ENCODE peak calls at places on chromosomes 5 and 9, in four cellular contexts. One of them, this sample, is unnamed.

GRCh38 chr5:118548761-118549160 is 439.6 kb downstream of the DTWD2 start:
- DNase-seq in GM12878: no peak
- DNase-seq in CD8-positive, alpha-beta T cell: no peak
- DNase-seq in tibial artery: no peak
- DNase-seq in this sample: no peak

GRCh38 chr9:116504893-116505480 is 182.1 kb upstream of the TRIM32 start:
- DNase-seq in tibial artery: no peak
- DNase-seq in GM12878: peak
- DNase-seq in CD8-positive, alpha-beta T cell: no peak
- DNase-seq in this sample: no peak

GRCh38 chr5:164188733-164189148 is 683.3 kb downstream of the MAT2B start:
- DNase-seq in CD8-positive, alpha-beta T cell: no peak
- DNase-seq in tibial artery: no peak
- DNase-seq in GM12878: no peak
- DNase-seq in this sample: no peak

GRCh38 chr9:120928015-120928719 is 1.6 kb upstream of the TRAF1 start:
- DNase-seq in GM12878: no peak
- DNase-seq in CD8-positive, alpha-beta T cell: peak
- DNase-seq in tibial artery: peak
- DNase-seq in this sample: no peak

GRCh38 chr5:54580997-54581741 is 63.6 kb downstream of the SNX18 start:
- DNase-seq in tibial artery: no peak
- DNase-seq in GM12878: no peak
- DNase-seq in CD8-positive, alpha-beta T cell: no peak
- DNase-seq in this sample: no peak

GRCh38 chr5:38559427-38559826 is 3.0 kb upstream of the LIFR start:
- DNase-seq in GM12878: no peak
- DNase-seq in tibial artery: no peak
- DNase-seq in CD8-positive, alpha-beta T cell: no peak
- DNase-seq in this sample: no peak

GRCh38 chr5:2703615-2704014 is 47.9 kb downstream of the IRX2 start:
- DNase-seq in CD8-positive, alpha-beta T cell: no peak
- DNase-seq in tibial artery: no peak
- DNase-seq in GM12878: no peak
- DNase-seq in this sample: no peak

GRCh38 chr9:112822618-112823017 is 68.1 kb downstream of the SLC46A2 start:
- DNase-seq in tibial artery: no peak
- DNase-seq in GM12878: no peak
- DNase-seq in CD8-positive, alpha-beta T cell: no peak
- DNase-seq in this sample: no peak

GRCh38 chr9:77170991-77171699 is 6.2 kb upstream of the VPS13A start:
- DNase-seq in tibial artery: no peak
- DNase-seq in GM12878: no peak
- DNase-seq in CD8-positive, alpha-beta T cell: no peak
- DNase-seq in this sample: no peak

GRCh38 chr5:98735806-98736507 is 37.5 kb upstream of the RGMB start:
- DNase-seq in tibial artery: no peak
- DNase-seq in CD8-positive, alpha-beta T cell: no peak
- DNase-seq in GM12878: no peak
- DNase-seq in this sample: no peak

GRCh38 chr9:114312513-114312875 is 10.4 kb upstream of the ORM1 start:
- DNase-seq in tibial artery: peak
- DNase-seq in CD8-positive, alpha-beta T cell: no peak
- DNase-seq in GM12878: no peak
- DNase-seq in this sample: no peak

GRCh38 chr9:92489209-92489608 is 6.9 kb upstream of the ASPN start:
- DNase-seq in tibial artery: no peak
- DNase-seq in CD8-positive, alpha-beta T cell: no peak
- DNase-seq in GM12878: no peak
- DNase-seq in this sample: no peak

GRCh38 chr9:130191068-130191748 is 19.0 kb downstream of the NCS1 start:
- DNase-seq in tibial artery: no peak
- DNase-seq in GM12878: no peak
- DNase-seq in CD8-positive, alpha-beta T cell: no peak
- DNase-seq in this sample: no peak

GRCh38 chr9:14348241-14349140 is 34.5 kb upstream of the NFIB start:
- DNase-seq in GM12878: no peak
- DNase-seq in tibial artery: peak
- DNase-seq in CD8-positive, alpha-beta T cell: no peak
- DNase-seq in this sample: peak

GRCh38 chr5:106288977-106289376 is 1381.8 kb downstream of the EFNA5 start:
- DNase-seq in tibial artery: no peak
- DNase-seq in GM12878: no peak
- DNase-seq in CD8-positive, alpha-beta T cell: no peak
- DNase-seq in this sample: no peak

GRCh38 chr9:38482918-38483592 is 58.8 kb upstream of the IGFBPL1 start:
- DNase-seq in GM12878: no peak
- DNase-seq in CD8-positive, alpha-beta T cell: no peak
- DNase-seq in tibial artery: no peak
- DNase-seq in this sample: no peak

GRCh38 chr5:151745071-151745705 is 13.2 kb downstream of the ATOX1 start:
- DNase-seq in GM12878: peak
- DNase-seq in tibial artery: peak
- DNase-seq in CD8-positive, alpha-beta T cell: no peak
- DNase-seq in this sample: no peak

GRCh38 chr9:108271236-108271635 is 584.5 kb downstream of the ACTL7B start:
- DNase-seq in tibial artery: no peak
- DNase-seq in CD8-positive, alpha-beta T cell: no peak
- DNase-seq in GM12878: no peak
- DNase-seq in this sample: no peak

GRCh38 chr9:95316794-95317118 is 753 bp downstream of the FANCC start:
- DNase-seq in GM12878: no peak
- DNase-seq in CD8-positive, alpha-beta T cell: no peak
- DNase-seq in tibial artery: peak
- DNase-seq in this sample: peak
- TF ChIP-seq CTCF in GM12878: no peak
- TF ChIP-seq CTCF in CD8-positive, alpha-beta T cell: no peak
- TF ChIP-seq CTCF in tibial artery: no peak
- TF ChIP-seq CTCF in this sample: no peak

GRCh38 chr9:127761061-127761460 is 17.4 kb downstream of the SH2D3C start:
- DNase-seq in CD8-positive, alpha-beta T cell: no peak
- DNase-seq in GM12878: no peak
- DNase-seq in tibial artery: no peak
- DNase-seq in this sample: no peak
- TF ChIP-seq CTCF in CD8-positive, alpha-beta T cell: no peak
- TF ChIP-seq CTCF in GM12878: no peak
- TF ChIP-seq CTCF in tibial artery: no peak
- TF ChIP-seq CTCF in this sample: no peak

GRCh38 chr5:137891849-137892248 is 2.6 kb downstream of the PKD2L2 start:
- DNase-seq in CD8-positive, alpha-beta T cell: no peak
- DNase-seq in GM12878: no peak
- DNase-seq in tibial artery: no peak
- DNase-seq in this sample: no peak
- TF ChIP-seq CTCF in CD8-positive, alpha-beta T cell: no peak
- TF ChIP-seq CTCF in GM12878: no peak
- TF ChIP-seq CTCF in tibial artery: no peak
- TF ChIP-seq CTCF in this sample: peak

GRCh38 chr9:136562746-136563506 is 17.1 kb upstream of the NOTCH1 start:
- DNase-seq in GM12878: no peak
- DNase-seq in CD8-positive, alpha-beta T cell: no peak
- DNase-seq in tibial artery: no peak
- DNase-seq in this sample: no peak

GRCh38 chr9:136563646-136564321 is 17.9 kb upstream of the NOTCH1 start:
- DNase-seq in CD8-positive, alpha-beta T cell: no peak
- DNase-seq in tibial artery: no peak
- DNase-seq in GM12878: no peak
- DNase-seq in this sample: peak

GRCh38 chr9:136565722-136566552 is 20.1 kb upstream of the NOTCH1 start:
- DNase-seq in tibial artery: no peak
- DNase-seq in GM12878: no peak
- DNase-seq in CD8-positive, alpha-beta T cell: no peak
- DNase-seq in this sample: peak

GRCh38 chr9:136565075-136565721 is 19.4 kb upstream of the NOTCH1 start:
- DNase-seq in CD8-positive, alpha-beta T cell: no peak
- DNase-seq in tibial artery: no peak
- DNase-seq in GM12878: no peak
- DNase-seq in this sample: peak

GRCh38 chr9:136564379-136564988 is 18.6 kb upstream of the NOTCH1 start:
- DNase-seq in tibial artery: peak
- DNase-seq in GM12878: peak
- DNase-seq in CD8-positive, alpha-beta T cell: no peak
- DNase-seq in this sample: peak
- TF ChIP-seq CTCF in tibial artery: peak
- TF ChIP-seq CTCF in GM12878: peak
- TF ChIP-seq CTCF in CD8-positive, alpha-beta T cell: no peak
- TF ChIP-seq CTCF in this sample: no peak

GRCh38 chr9:16575142-16575877 is 295.2 kb downstream of the BNC2 start:
- DNase-seq in GM12878: no peak
- DNase-seq in CD8-positive, alpha-beta T cell: no peak
- DNase-seq in tibial artery: no peak
- DNase-seq in this sample: no peak
- TF ChIP-seq CTCF in GM12878: no peak
- TF ChIP-seq CTCF in CD8-positive, alpha-beta T cell: no peak
- TF ChIP-seq CTCF in tibial artery: no peak
- TF ChIP-seq CTCF in this sample: no peak

This sample was measured in nephron progenitor cell.